ENCODE peak calls at places on chromosomes 3 and 15, in five cellular contexts. R is psoas muscle; A is CD4-positive, CD25-positive, alpha-beta regulatory T cell; N is AG08396; G is stimulated activated CD4-positive, alpha-beta T cell treated with anti-CD3 and anti-CD28 coated beads, Interleukin-1b, Interleukin-23, amount 100 ng/mL, for 24 hours. D is an unnamed sample.

GRCh38 chr3:9793161-9793781 is 389 bp downstream of the ARPC4 start:
- DNase-seq in A (peak), R (no peak), G (no peak), N (peak), D (peak)

GRCh38 chr15:26634319-26634718 is 138.5 kb downstream of the GABRB3 start:
- DNase-seq in R (no peak), A (no peak), G (no peak), N (no peak), D (no peak)

GRCh38 chr3:37214076-37214475 is 39.7 kb upstream of the LRRFIP2 start:
- DNase-seq in A (no peak), N (no peak), R (no peak), G (no peak), D (no peak)

GRCh38 chr3:42875325-42876151 is at the start of gene CYP8B1:
- DNase-seq in R (no peak), N (no peak), G (no peak), A (no peak), D (no peak)

GRCh38 chr3:97942801-97943546 is 29.3 kb downstream of the RIOX2 start:
- DNase-seq in G (no peak), A (no peak), R (no peak), N (no peak), D (no peak)

GRCh38 chr3:103866113-103866512 is 1431.3 kb downstream of the ZPLD1 start:
- DNase-seq in N (no peak), R (no peak), A (no peak), G (no peak), D (no peak)

GRCh38 chr3:45054196-45054857 is 28.2 kb downstream of the CLEC3B start:
- DNase-seq in R (no peak), A (no peak), N (peak), G (no peak), D (no peak)

GRCh38 chr3:13715167-13715954 is 164.5 kb downstream of the WNT7A start:
- DNase-seq in G (no peak), N (no peak), R (no peak), A (no peak), D (no peak)

GRCh38 chr15:98163319-98164030 is 203.0 kb downstream of the ARRDC4 start:
- DNase-seq in R (no peak), N (no peak), G (no peak), A (no peak), D (no peak)

GRCh38 chr15:45441686-45442085 is 63.3 kb upstream of the GATM start:
- DNase-seq in A (no peak), G (no peak), R (no peak), N (no peak), D (no peak)

GRCh38 chr15:50137330-50137761 is 18.3 kb upstream of the ATP8B4 start:
- DNase-seq in R (no peak), A (no peak), N (peak), G (no peak), D (no peak)

GRCh38 chr3:15110201-15110600 is 11.3 kb upstream of the RBSN start:
- DNase-seq in A (no peak), G (no peak), N (no peak), R (no peak), D (no peak)

GRCh38 chr3:123880998-123881561 is 3.1 kb downstream of the MYLK start:
- DNase-seq in N (peak), G (no peak), A (no peak), R (no peak), D (no peak)

D was measured in left cardiac atrium.